ENCODE peak calls at places on chromosomes 3 and 15, in seven cellular contexts. Z is GM12865; J is HTR-8/SVneo; M is transverse colon; C is central memory CD8-positive, alpha-beta T cell; X is cardiac fibroblast; S is nephron progenitor cell. R is an unnamed sample.

GRCh38 chr3:169394316-169394715 is 269.2 kb downstream of the MECOM start:
- DNase-seq in M (no peak), X (no peak), Z (no peak), J (no peak), C (no peak), S (no peak), R (no peak)

GRCh38 chr3:17140670-17141505 is 256.1 kb downstream of the PLCL2 start:
- DNase-seq in S (no peak), J (no peak), C (no peak), Z (peak; percentile 31), M (no peak), X (peak; percentile 10), R (no peak)

GRCh38 chr3:48536116-48536515 is 20.5 kb downstream of the PFKFB4 start:
- DNase-seq in C (no peak), Z (no peak), M (no peak), S (no peak), J (no peak), X (no peak), R (no peak)

GRCh38 chr3:159139326-159139725 is 337.5 kb downstream of the MFSD1 start:
- DNase-seq in C (no peak), J (no peak), S (no peak), M (no peak), X (no peak), Z (no peak), R (no peak)

GRCh38 chr3:193240850-193241706 is at the start of gene PLAAT1:
- DNase-seq in C (no peak), Z (peak; percentile 54), M (peak; percentile 61), X (peak; percentile 49), J (peak; percentile 82), S (peak; percentile 84), R (peak; percentile 62)

GRCh38 chr3:189862385-189863023 is 231.3 kb downstream of the TP63 start:
- DNase-seq in X (peak; percentile 78), M (no peak), C (no peak), J (no peak), Z (no peak), S (no peak), R (no peak)

GRCh38 chr15:37016287-37016686 is 84.1 kb downstream of the MEIS2 start:
- DNase-seq in S (no peak), X (peak; percentile 86), M (peak; percentile 14), J (no peak), Z (no peak), C (no peak), R (no peak)

GRCh38 chr3:23712095-23712494 is 93.7 kb upstream of the UBE2E1 start:
- DNase-seq in M (no peak), X (no peak), C (no peak), S (no peak), Z (peak; percentile 51), J (no peak), R (no peak)